ENCODE peak calls at places on chromosome 12, in eight cellular contexts. C is GM12891, F is EL, D is DMS153, A is Panc1, B is DND-41, M is T-helper 2 cell, Q is lower lobe of right lung. T is an unnamed sample.

GRCh38 chr12:29200586-29200985 is 51.5 kb downstream of the FAR2 start:
- DNase-seq in C (no peak), F (no peak), D (peak; percentile 71), A (no peak), B (no peak), M (no peak), Q (no peak), T (no peak)

GRCh38 chr12:32884962-32885361 is 11.6 kb downstream of the PKP2 start:
- DNase-seq in C (no peak), F (no peak), D (no peak), A (no peak), B (no peak), M (no peak), Q (no peak), T (no peak)

GRCh38 chr12:80189241-80189640 is 89.9 kb downstream of the OTOGL start:
- DNase-seq in C (no peak), F (peak; percentile 76), D (no peak), A (no peak), B (no peak), M (no peak), Q (no peak), T (no peak)

GRCh38 chr12:12449533-12450025 is 92.7 kb downstream of the BORCS5 start:
- DNase-seq in C (no peak), F (no peak), D (peak; percentile 62), A (no peak), B (no peak), M (no peak), Q (no peak), T (peak; percentile 87)

GRCh38 chr12:25251749-25252148 is 1.0 kb upstream of the KRAS start:
- DNase-seq in C (no peak), F (no peak), D (no peak), A (no peak), B (no peak), M (no peak), Q (no peak), T (no peak)

GRCh38 chr12:58894040-58894439 is 26.3 kb downstream of the LRIG3 start:
- DNase-seq in C (no peak), F (no peak), D (no peak), A (no peak), B (no peak), M (no peak), Q (no peak), T (no peak)

GRCh38 chr12:119601877-119602536 is 8.4 kb downstream of the TMEM233 start:
- DNase-seq in C (no peak), F (no peak), D (no peak), A (no peak), B (no peak), M (no peak), Q (no peak), T (no peak)

GRCh38 chr12:51269174-51270066 is 795 bp downstream of the SMAGP start:
- DNase-seq in C (peak; percentile 46), F (peak; percentile 35), D (peak; percentile 26), A (no peak), B (peak; percentile 64), M (peak; percentile 21), Q (peak; percentile 81), T (peak; percentile 33)

GRCh38 chr12:28278499-28278898 is 88.2 kb downstream of the CCDC91 start:
- DNase-seq in C (no peak), F (no peak), D (no peak), A (no peak), B (no peak), M (no peak), Q (no peak), T (peak; percentile 4)

GRCh38 chr12:108543642-108544041 is 17.3 kb downstream of the SART3 start:
- DNase-seq in C (no peak), F (no peak), D (no peak), A (no peak), B (no peak), M (no peak), Q (no peak), T (no peak)

T was measured in prostate gland.